ENCODE peak calls at places on chromosomes 12 and 14, in four cellular contexts. B is stomach, C is GM12878, O is spleen. V is an unnamed sample.

GRCh38 chr14:71076472-71076871 is 169.2 kb downstream of the PCNX1 start:
- DNase-seq in B (no peak), O (no peak), C (no peak), V (no peak)

GRCh38 chr12:14514154-14514842 is 53.4 kb downstream of the PLBD1 start:
- DNase-seq in O (no peak), B (peak), C (no peak), V (peak)

GRCh38 chr14:60720962-60721330 is 3.2 kb downstream of the SIX4 start:
- DNase-seq in O (no peak), C (no peak), B (no peak), V (no peak)

GRCh38 chr12:510071-510825 is 50.5 kb downstream of the B4GALNT3 start:
- DNase-seq in B (peak), C (no peak), O (no peak), V (no peak)

GRCh38 chr14:32252030-32252670 is 49.1 kb upstream of the RNU6-8 start:
- DNase-seq in O (no peak), C (peak), B (peak), V (no peak)

GRCh38 chr12:8692573-8692972 is 5.2 kb upstream of the RIMKLB start:
- DNase-seq in B (no peak), C (no peak), O (no peak), V (peak)

GRCh38 chr12:74491374-74491773 is 46.3 kb upstream of the ATXN7L3B start:
- DNase-seq in C (no peak), O (no peak), B (no peak), V (no peak)

GRCh38 chr12:55809274-55809673 is 8.2 kb downstream of the SARNP start:
- DNase-seq in B (no peak), C (no peak), O (no peak), V (no peak)

GRCh38 chr12:13124661-13125505 is 21.4 kb upstream of the GSG1 start:
- DNase-seq in C (no peak), O (no peak), B (no peak), V (no peak)

GRCh38 chr12:4448943-4449861 is 3.6 kb upstream of the FGF6 start:
- DNase-seq in B (no peak), C (no peak), O (no peak), V (no peak)

GRCh38 chr12:66103011-66103913 is 27.3 kb downstream of the LLPH start:
- DNase-seq in C (no peak), B (no peak), O (no peak), V (no peak)

GRCh38 chr12:76223869-76224268 is 124.3 kb downstream of the BBS10 start:
- DNase-seq in O (no peak), C (no peak), B (no peak), V (no peak)

GRCh38 chr14:79727900-79728299 is 483.4 kb downstream of the DIO2 start:
- DNase-seq in B (no peak), C (no peak), O (no peak), V (no peak)

GRCh38 chr12:55659486-55660385 is 23.0 kb downstream of the OR10P1 start:
- DNase-seq in B (no peak), O (no peak), C (no peak), V (no peak)

GRCh38 chr12:5546616-5547015 is 114.7 kb downstream of the NTF3 start:
- DNase-seq in B (no peak), C (no peak), O (no peak), V (no peak)

GRCh38 chr14:49977126-49977841 is 84.4 kb downstream of the ARF6 start:
- DNase-seq in O (no peak), C (no peak), B (no peak), V (no peak)

GRCh38 chr12:92432724-92433281 is 270.0 kb upstream of the PLEKHG7 start:
- DNase-seq in O (no peak), B (no peak), C (peak), V (no peak)

GRCh38 chr14:59463773-59464650 is 1.2 kb downstream of the GPR135 start:
- DNase-seq in O (peak), C (no peak), B (no peak), V (no peak)

GRCh38 chr14:65301862-65302539 is 110.5 kb upstream of the FUT8 start:
- DNase-seq in B (peak), O (no peak), C (peak), V (no peak)

GRCh38 chr12:97046901-97047300 is 139.8 kb downstream of the NEDD1 start:
- DNase-seq in C (no peak), O (no peak), B (no peak), V (no peak)

GRCh38 chr12:53101931-53102781 is 1.1 kb upstream of the SOAT2 start:
- DNase-seq in C (no peak), O (no peak), B (no peak), V (no peak)

GRCh38 chr12:7151532-7151931 is 21.4 kb downstream of the CLSTN3 start:
- DNase-seq in B (no peak), C (no peak), O (no peak), V (no peak)

GRCh38 chr12:79006306-79006705 is 141.7 kb downstream of the SYT1 start:
- DNase-seq in O (no peak), C (no peak), B (no peak), V (no peak)

GRCh38 chr12:12684375-12685106 is 11.4 kb downstream of the GPR19 start:
- DNase-seq in B (no peak), O (no peak), C (no peak), V (no peak)

GRCh38 chr12:54379401-54380201 is 4.9 kb downstream of the ZNF385A start:
- DNase-seq in B (peak), O (peak), C (no peak), V (peak)

GRCh38 chr14:22898302-22898894 is 15.4 kb downstream of the REM2 start:
- DNase-seq in C (no peak), B (no peak), O (no peak), V (no peak)

GRCh38 chr14:59897757-59898383 is 22.1 kb upstream of the LRRC9 start:
- DNase-seq in O (no peak), C (no peak), B (peak), V (no peak)

GRCh38 chr14:103905861-103906456 is 22.3 kb upstream of the TDRD9 start:
- DNase-seq in B (no peak), C (no peak), O (peak), V (no peak)

GRCh38 chr14:23693252-23693775 is 57.1 kb downstream of the DHRS2 start:
- DNase-seq in C (no peak), B (no peak), O (no peak), V (no peak)

GRCh38 chr14:42113358-42114070 is 506.8 kb downstream of the LRFN5 start:
- DNase-seq in C (no peak), O (peak), B (no peak), V (no peak)

GRCh38 chr14:89429206-89430091 is 12.4 kb upstream of the FOXN3 start:
- DNase-seq in B (no peak), O (no peak), C (no peak), V (no peak)

GRCh38 chr12:52650520-52651081 is 1.4 kb downstream of the KRT2 start:
- DNase-seq in B (no peak), C (no peak), O (peak), V (peak)

GRCh38 chr12:81347404-81347803 is 269.5 kb downstream of the ACSS3 start:
- DNase-seq in C (no peak), B (no peak), O (no peak), V (no peak)

GRCh38 chr12:81354327-81354932 is 276.6 kb downstream of the ACSS3 start:
- DNase-seq in O (no peak), B (no peak), C (no peak), V (no peak)

GRCh38 chr12:81350309-81350708 is 272.4 kb downstream of the ACSS3 start:
- DNase-seq in C (no peak), O (no peak), B (no peak), V (no peak)
- TF ChIP-seq POLR2AphosphoS5 in C (no peak), O (no peak), B (no peak), V (no peak)

GRCh38 chr14:105090493-105091334 is 25.5 kb upstream of the GPR132 start:
- DNase-seq in O (peak), B (peak), C (no peak), V (peak)

GRCh38 chr14:105092124-105092911 is 27.1 kb upstream of the GPR132 start:
- DNase-seq in B (peak), C (no peak), O (peak), V (peak)

GRCh38 chr14:105089746-105090492 is 24.7 kb upstream of the GPR132 start:
- DNase-seq in B (no peak), O (no peak), C (no peak), V (peak)

GRCh38 chr14:105092912-105093425 is 27.7 kb upstream of the GPR132 start:
- DNase-seq in B (peak), C (no peak), O (peak), V (peak)

DNA sequence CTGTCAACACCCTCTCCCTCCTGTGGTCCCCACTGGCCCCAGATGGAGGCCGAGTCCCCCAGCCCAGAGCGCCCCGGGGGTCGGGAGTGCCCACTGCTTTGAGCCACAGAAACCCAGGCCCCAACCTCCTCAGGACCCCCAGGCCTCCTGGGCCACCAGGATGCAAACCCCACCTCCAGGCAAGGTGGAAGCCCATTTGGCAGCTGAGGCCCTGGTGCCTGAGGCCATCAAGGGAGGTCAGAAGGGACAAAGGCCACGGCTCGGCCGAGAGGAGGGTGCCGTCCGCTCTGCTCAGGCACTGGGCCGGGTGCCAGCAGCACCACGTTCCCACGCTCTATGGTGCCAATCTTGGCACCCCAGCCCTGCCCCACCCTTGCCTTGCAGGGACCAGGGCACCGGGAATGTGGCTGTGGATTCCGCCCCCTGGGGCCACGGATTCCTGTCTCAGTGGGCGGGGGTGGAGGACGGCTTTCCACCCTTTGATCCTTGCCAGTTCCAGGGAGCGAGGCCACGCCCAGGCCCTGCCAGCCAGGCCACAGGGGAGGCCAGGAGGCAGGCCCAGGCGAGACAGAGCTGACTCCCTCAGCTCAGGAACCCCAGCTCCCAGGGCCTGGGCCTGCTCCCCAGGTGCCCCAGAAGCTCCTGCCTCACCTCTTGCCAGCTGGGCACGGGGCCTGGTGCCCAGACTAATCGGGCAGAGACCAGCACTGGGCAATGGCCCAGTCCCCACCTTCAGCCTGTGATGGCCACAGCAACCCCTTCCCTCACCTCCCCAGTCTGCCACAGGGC is 26.3 kb upstream of the GPR132 start:
- DNase-seq in O (peak), C (no peak), B (peak), V (peak)
- TF ChIP-seq POLR2A in O (no peak), C (no peak), B (no peak), V (no peak)

GRCh38 chr14:45156067-45156466 is 20.3 kb downstream of the FANCM start:
- DNase-seq in B (no peak), O (no peak), C (no peak), V (no peak)
- TF ChIP-seq CTCF in B (no peak), O (no peak), C (no peak), V (no peak)

GRCh38 chr12:16348435-16349131 is 1.1 kb downstream of the MGST1 start:
- DNase-seq in B (no peak), C (peak), O (no peak), V (no peak)

GRCh38 chr12:16345105-16345504 is 2.3 kb upstream of the MGST1 start:
- DNase-seq in C (no peak), O (no peak), B (no peak), V (no peak)

GRCh38 chr12:16349132-16349463 is 1.7 kb downstream of the MGST1 start:
- DNase-seq in C (no peak), O (no peak), B (peak), V (peak)

GRCh38 chr12:16346931-16347330 is 514 bp upstream of the MGST1 start:
- DNase-seq in O (no peak), C (no peak), B (no peak), V (no peak)

DNA sequence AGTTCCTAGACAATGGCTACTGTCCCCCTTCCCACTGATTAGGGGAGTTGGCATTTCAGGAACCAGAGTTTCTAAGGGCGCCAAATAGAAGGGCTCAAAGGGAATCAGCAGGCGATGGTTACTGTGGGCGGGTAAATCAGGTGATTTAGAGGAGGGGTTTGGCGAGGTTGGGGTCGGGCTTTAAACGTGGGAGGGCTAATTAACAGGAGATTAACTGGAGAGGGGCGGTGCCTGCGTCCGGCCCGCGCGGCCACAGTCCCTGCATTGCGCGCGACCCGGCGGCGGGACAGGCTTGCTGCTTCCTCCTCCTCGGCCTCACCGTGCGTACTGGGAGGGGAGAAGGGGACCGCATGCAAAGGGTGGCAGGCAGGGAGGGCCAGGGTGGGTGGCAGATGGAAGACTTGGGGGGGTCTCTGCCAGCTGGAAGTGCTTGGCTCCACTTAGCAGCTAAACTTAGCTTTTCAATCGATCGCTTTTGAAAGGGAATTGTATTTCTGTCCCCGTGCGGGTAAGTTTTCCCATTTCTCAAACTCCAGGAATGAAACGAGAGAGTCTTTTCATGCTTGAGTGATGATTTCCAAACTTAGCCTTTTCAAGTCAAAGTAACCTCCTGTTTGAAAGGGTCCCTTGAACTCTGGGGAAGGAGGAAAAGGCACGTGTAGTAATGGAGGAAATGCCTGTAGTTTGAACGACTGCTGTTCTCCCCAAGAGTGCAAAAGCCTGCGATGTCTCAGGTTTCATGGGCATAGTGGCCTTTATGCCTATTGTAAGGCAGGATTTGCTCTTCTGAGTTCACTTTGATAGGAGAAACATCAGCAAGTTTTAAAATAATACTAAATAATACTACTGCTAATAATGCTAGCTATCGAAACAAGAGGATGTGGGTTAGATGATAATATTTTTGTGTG is at the start of gene MGST1:
- DNase-seq in C (peak), B (peak), O (peak), V (peak)
- TF ChIP-seq POLR2AphosphoS5 in C (no peak), B (peak), O (no peak), V (no peak)

DNA sequence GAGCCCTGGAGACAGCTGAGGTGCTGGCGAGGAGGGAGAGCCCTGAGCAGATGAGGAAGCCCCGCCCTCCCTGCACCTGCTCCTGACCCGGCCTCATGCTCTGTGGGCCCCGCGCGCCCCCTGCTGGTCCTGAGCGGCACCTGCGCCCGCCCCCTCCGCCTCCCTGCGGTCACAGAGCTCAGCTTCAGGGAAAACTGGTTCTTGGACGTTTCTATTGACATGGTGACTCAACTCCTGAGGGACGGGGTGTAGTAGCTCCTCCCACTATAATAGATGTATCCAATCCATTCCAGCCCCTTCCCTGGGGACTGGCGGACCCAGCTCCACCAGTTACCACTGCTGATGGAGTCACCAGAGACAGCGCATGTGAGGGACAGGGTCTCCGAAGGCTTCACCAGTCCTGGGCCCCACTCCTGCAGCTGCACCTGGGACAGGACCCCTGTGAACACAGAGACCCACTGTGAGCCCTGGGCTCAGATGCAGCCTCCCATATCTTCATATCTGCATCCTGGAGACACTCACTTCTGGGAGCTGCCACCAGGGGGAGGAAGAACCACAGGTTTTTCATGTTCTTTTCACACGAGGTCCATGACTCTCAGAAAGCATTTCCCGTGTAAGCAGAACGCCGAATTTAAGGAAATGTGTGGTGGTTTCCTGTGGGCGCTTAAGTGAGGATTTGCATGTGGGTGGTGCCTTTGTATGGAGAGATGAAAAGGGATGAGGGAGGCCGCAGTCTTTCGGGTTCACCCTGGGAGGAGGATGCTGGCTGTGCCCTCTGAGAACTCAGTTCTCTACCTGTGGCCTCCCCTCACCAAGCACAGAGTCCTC is 1346.5 kb downstream of the TMEM121 start:
- DNase-seq in C (no peak), O (peak), B (peak), V (peak)
- TF ChIP-seq POLR2A in C (no peak), O (no peak), B (no peak), V (no peak)

DNA sequence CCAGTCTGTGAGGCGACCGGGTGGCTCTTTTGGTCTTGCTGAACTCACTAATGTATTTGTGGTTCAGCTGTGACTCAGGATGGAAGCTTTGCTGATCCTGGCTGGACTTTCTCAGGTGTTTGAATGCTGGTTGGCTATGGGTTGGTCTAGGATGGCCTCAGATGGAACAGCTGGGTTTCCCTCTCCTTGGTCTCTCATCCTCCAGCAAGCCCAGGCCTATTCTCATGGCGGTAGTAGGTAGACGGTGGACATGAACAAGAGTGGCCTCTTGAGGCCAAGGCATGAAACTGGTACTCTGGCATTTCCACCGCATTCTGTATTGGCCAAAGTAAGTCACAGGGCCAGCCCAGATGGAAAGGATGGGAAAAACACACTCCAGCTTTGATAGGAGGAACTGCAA is 11.8 kb upstream of the POLR3B start:
- DNase-seq in O (no peak), C (no peak), B (peak), V (no peak)
- TF ChIP-seq CTCF in O (no peak), C (peak), B (peak), V (no peak)

V was measured in breast epithelium.